ENCODE peak calls at places on chromosomes 16 and 17, in ten cellular contexts. One of them, this sample, is unnamed.

GRCh38 chr16:21597571-21598030 is 1.8 kb upstream of the METTL9 start:
- DNase-seq in AG04449: no peak
- DNase-seq in MCF 10A: no peak
- DNase-seq in Right ventricle myocardium superior: no peak
- DNase-seq in EH: no peak
- DNase-seq in BE2C: no peak
- DNase-seq in pancreas: no peak
- DNase-seq in epithelial cell of prostate: no peak
- DNase-seq in left cardiac atrium: no peak
- DNase-seq in CD8-positive, alpha-beta T cell: no peak
- DNase-seq in this sample: no peak

GRCh38 chr16:11705311-11705710 is 37.1 kb downstream of the SNN start:
- DNase-seq in AG04449: no peak
- DNase-seq in MCF 10A: no peak
- DNase-seq in Right ventricle myocardium superior: no peak
- DNase-seq in EH: no peak
- DNase-seq in BE2C: no peak
- DNase-seq in pancreas: no peak
- DNase-seq in epithelial cell of prostate: no peak
- DNase-seq in left cardiac atrium: no peak
- DNase-seq in CD8-positive, alpha-beta T cell: no peak
- DNase-seq in this sample: no peak

GRCh38 chr16:247027-247426 is 12.4 kb downstream of the FAM234A start:
- DNase-seq in AG04449: no peak
- DNase-seq in MCF 10A: no peak
- DNase-seq in Right ventricle myocardium superior: no peak
- DNase-seq in EH: no peak
- DNase-seq in BE2C: no peak
- DNase-seq in pancreas: no peak
- DNase-seq in epithelial cell of prostate: no peak
- DNase-seq in left cardiac atrium: no peak
- DNase-seq in CD8-positive, alpha-beta T cell: no peak
- DNase-seq in this sample: no peak

GRCh38 chr17:27608330-27609230 is 22.4 kb upstream of the LGALS9 start:
- DNase-seq in AG04449: no peak
- DNase-seq in MCF 10A: no peak
- DNase-seq in Right ventricle myocardium superior: no peak
- DNase-seq in EH: no peak
- DNase-seq in BE2C: no peak
- DNase-seq in pancreas: no peak
- DNase-seq in epithelial cell of prostate: no peak
- DNase-seq in left cardiac atrium: no peak
- DNase-seq in CD8-positive, alpha-beta T cell: no peak
- DNase-seq in this sample: no peak

GRCh38 chr16:66342294-66342900 is 24.1 kb upstream of the CDH5 start:
- DNase-seq in AG04449: no peak
- DNase-seq in MCF 10A: no peak
- DNase-seq in Right ventricle myocardium superior: no peak
- DNase-seq in EH: peak; percentile 21
- DNase-seq in BE2C: peak; percentile 75
- DNase-seq in pancreas: no peak
- DNase-seq in epithelial cell of prostate: no peak
- DNase-seq in left cardiac atrium: no peak
- DNase-seq in CD8-positive, alpha-beta T cell: no peak
- DNase-seq in this sample: no peak

GRCh38 chr17:30520436-30520835 is 43.2 kb downstream of the GOSR1 start:
- DNase-seq in AG04449: no peak
- DNase-seq in MCF 10A: no peak
- DNase-seq in Right ventricle myocardium superior: no peak
- DNase-seq in EH: peak; percentile 81
- DNase-seq in BE2C: no peak
- DNase-seq in pancreas: no peak
- DNase-seq in epithelial cell of prostate: no peak
- DNase-seq in left cardiac atrium: no peak
- DNase-seq in CD8-positive, alpha-beta T cell: no peak
- DNase-seq in this sample: peak; percentile 47

GRCh38 chr17:72297326-72298115 is 176.7 kb downstream of the SOX9 start:
- DNase-seq in AG04449: no peak
- DNase-seq in MCF 10A: peak; percentile 91
- DNase-seq in Right ventricle myocardium superior: peak; percentile 48
- DNase-seq in EH: peak; percentile 33
- DNase-seq in BE2C: peak; percentile 42
- DNase-seq in pancreas: no peak
- DNase-seq in epithelial cell of prostate: no peak
- DNase-seq in left cardiac atrium: peak; percentile 49
- DNase-seq in CD8-positive, alpha-beta T cell: no peak
- DNase-seq in this sample: no peak

GRCh38 chr17:81427446-81428120 is 32.3 kb downstream of the BAHCC1 start:
- DNase-seq in AG04449: no peak
- DNase-seq in MCF 10A: peak; percentile 54
- DNase-seq in Right ventricle myocardium superior: peak; percentile 80
- DNase-seq in EH: no peak
- DNase-seq in BE2C: no peak
- DNase-seq in pancreas: peak; percentile 86
- DNase-seq in epithelial cell of prostate: no peak
- DNase-seq in left cardiac atrium: peak; percentile 63
- DNase-seq in CD8-positive, alpha-beta T cell: no peak
- DNase-seq in this sample: no peak

GRCh38 chr17:50872710-50873424 is 6.7 kb upstream of the TOB1 start:
- DNase-seq in AG04449: no peak
- DNase-seq in MCF 10A: peak; percentile 76
- DNase-seq in Right ventricle myocardium superior: peak; percentile 59
- DNase-seq in EH: peak; percentile 35
- DNase-seq in BE2C: peak; percentile 65
- DNase-seq in pancreas: peak; percentile 73
- DNase-seq in epithelial cell of prostate: no peak
- DNase-seq in left cardiac atrium: peak; percentile 28
- DNase-seq in CD8-positive, alpha-beta T cell: peak; percentile 59
- DNase-seq in this sample: peak; percentile 52